ENCODE peak calls at places on chromosomes 4 and X, in ten cellular contexts. A is Karpas-422, C is dorsolateral prefrontal cortex, Z is IMR-90, D is AG09309, B is mammary epithelial cell, N is right lobe of liver, O is suprapubic skin, M is BJ, I is neuronal stem cell. K is an unnamed sample.

GRCh38 chrX:132614297-132614696 is 125.5 kb upstream of the MBNL3 start:
- DNase-seq in D (no peak), B (no peak), O (no peak), I (no peak), A (peak), M (no peak), Z (no peak), N (peak), C (no peak), K (no peak)

GRCh38 chr4:43457866-43458265 is 565.4 kb downstream of the GRXCR1 start:
- DNase-seq in N (no peak), D (no peak), Z (peak), C (no peak), M (peak), I (no peak), B (peak), A (no peak), O (no peak), K (no peak)

GRCh38 chr4:38461342-38461741 is 202.7 kb upstream of the KLF3 start:
- DNase-seq in B (no peak), C (no peak), M (no peak), D (no peak), I (no peak), A (no peak), N (no peak), O (no peak), Z (no peak), K (no peak)

GRCh38 chr4:149823770-149824221 is 8.2 kb upstream of the IQCM start:
- DNase-seq in C (no peak), A (no peak), B (peak), N (no peak), I (no peak), D (peak), Z (peak), M (peak), O (no peak), K (peak)

GRCh38 chrX:44945736-44946135 is 72.7 kb downstream of the KDM6A start:
- DNase-seq in I (no peak), A (peak), M (no peak), D (no peak), O (no peak), B (no peak), C (no peak), N (no peak), Z (no peak), K (no peak)

GRCh38 chr4:110211007-110211769 is 12.8 kb upstream of the ELOVL6 start:
- DNase-seq in M (no peak), O (no peak), C (no peak), A (peak), N (no peak), D (no peak), Z (peak), I (no peak), B (peak), K (no peak)

GRCh38 chr4:123997736-123998449 is 601.3 kb downstream of the SPRY1 start:
- DNase-seq in M (no peak), A (no peak), I (no peak), O (no peak), Z (no peak), D (no peak), C (no peak), N (no peak), B (no peak), K (no peak)

GRCh38 chr4:164731827-164732474 is 22.0 kb upstream of the SMIM31 start:
- DNase-seq in C (peak), Z (peak), B (peak), O (no peak), D (no peak), A (peak), M (no peak), I (peak), N (peak), K (peak)

GRCh38 chrX:22122510-22122909 is 90.4 kb downstream of the PHEX start:
- DNase-seq in D (peak), C (no peak), I (no peak), M (no peak), N (no peak), A (no peak), Z (peak), O (peak), B (peak), K (peak)

GRCh38 chr4:82934441-82934840 is 33.9 kb downstream of the THAP9 start:
- DNase-seq in Z (no peak), I (no peak), M (no peak), A (no peak), C (no peak), O (no peak), B (no peak), D (no peak), N (no peak), K (no peak)

GRCh38 chr4:128757712-128758111 is 51.8 kb upstream of the JADE1 start:
- DNase-seq in I (no peak), N (no peak), C (no peak), A (peak), B (no peak), O (no peak), Z (peak), D (no peak), M (no peak), K (no peak)

GRCh38 chr4:21041708-21042107 is 341.4 kb downstream of the PACRGL start:
- DNase-seq in Z (no peak), I (no peak), C (no peak), D (no peak), A (no peak), B (no peak), N (no peak), O (no peak), M (no peak), K (no peak)

GRCh38 chr4:61886180-61886579 is 686.1 kb downstream of the ADGRL3 start:
- DNase-seq in D (no peak), M (no peak), C (no peak), B (no peak), I (no peak), N (no peak), O (no peak), A (no peak), Z (no peak), K (no peak)

GRCh38 chrX:19440713-19441112 is 74.6 kb downstream of the MAP3K15 start:
- DNase-seq in I (no peak), O (no peak), B (peak), M (no peak), D (no peak), A (no peak), Z (peak), C (no peak), N (no peak), K (peak)

GRCh38 chrX:107549504-107549903 is 78.8 kb upstream of the PRPS1 start:
- DNase-seq in O (no peak), A (no peak), N (no peak), C (no peak), Z (no peak), B (no peak), D (no peak), I (no peak), M (no peak), K (no peak)

GRCh38 chrX:121161501-121161933 is 114.1 kb downstream of the GLUD2 start:
- DNase-seq in C (no peak), O (no peak), D (no peak), B (no peak), Z (no peak), I (no peak), N (no peak), M (no peak), A (no peak), K (no peak)

GRCh38 chrX:112979879-112980278 is 139.2 kb upstream of the AMOT start:
- DNase-seq in I (no peak), Z (no peak), A (no peak), C (no peak), D (no peak), O (no peak), B (no peak), M (no peak), N (no peak), K (no peak)

GRCh38 chrX:133575501-133575900 is 160.2 kb upstream of the GPC4 start:
- DNase-seq in B (no peak), A (no peak), O (no peak), I (no peak), Z (no peak), C (no peak), N (no peak), D (no peak), M (no peak), K (no peak)

GRCh38 chrX:94834226-94834625 is 1160.2 kb downstream of the FAM133A start:
- DNase-seq in B (no peak), A (no peak), O (no peak), D (no peak), M (no peak), C (no peak), I (no peak), Z (no peak), N (no peak), K (no peak)

GRCh38 chr4:55016131-55016530 is 109.3 kb downstream of the KDR start:
- DNase-seq in M (no peak), Z (no peak), A (no peak), N (no peak), B (no peak), C (no peak), O (no peak), I (no peak), D (no peak), K (no peak)

GRCh38 chrX:71489540-71489939 is 43.4 kb upstream of the OGT start:
- DNase-seq in A (no peak), D (peak), I (no peak), Z (no peak), M (no peak), N (no peak), B (no peak), C (no peak), O (no peak), K (no peak)

GRCh38 chrX:73765776-73766465 is 202.9 kb downstream of the CHIC1 start:
- DNase-seq in I (no peak), N (peak), O (no peak), M (no peak), A (peak), Z (no peak), D (no peak), C (no peak), B (no peak), K (no peak)

GRCh38 chrX:37684918-37685317 is 673 bp upstream of the XK start:
- DNase-seq in M (no peak), C (no peak), I (no peak), Z (no peak), N (no peak), A (no peak), O (no peak), B (no peak), D (no peak), K (no peak)

GRCh38 chrX:94045724-94046123 is 371.7 kb downstream of the FAM133A start:
- DNase-seq in M (no peak), C (no peak), D (no peak), N (no peak), A (no peak), I (no peak), O (no peak), Z (no peak), B (no peak), K (no peak)

GRCh38 chr4:170109586-170110289 is 20.0 kb upstream of the AADAT start:
- DNase-seq in O (no peak), B (peak), M (peak), D (peak), N (no peak), C (no peak), I (no peak), A (no peak), Z (no peak), K (peak)

GRCh38 chr4:24753519-24753918 is 41.9 kb upstream of the SOD3 start:
- DNase-seq in A (no peak), I (no peak), D (no peak), M (no peak), Z (peak), O (no peak), N (no peak), C (no peak), B (peak), K (no peak)

GRCh38 chr4:74950200-74950599 is 17.3 kb downstream of the PARM1 start:
- DNase-seq in M (no peak), O (no peak), N (no peak), A (no peak), B (no peak), Z (no peak), D (no peak), C (no peak), I (no peak), K (no peak)

GRCh38 chrX:21479695-21480280 is 105.6 kb downstream of the CNKSR2 start:
- DNase-seq in A (peak), N (no peak), D (peak), M (peak), C (no peak), B (peak), Z (peak), I (peak), O (no peak), K (no peak)

GRCh38 chrX:85930099-85930498 is 117.3 kb downstream of the CHM start:
- DNase-seq in A (no peak), B (no peak), O (no peak), C (no peak), M (no peak), Z (no peak), I (no peak), N (no peak), D (no peak), K (no peak)

GRCh38 chrX:65821721-65822496 is 154.5 kb downstream of the MSN start:
- DNase-seq in C (no peak), Z (no peak), O (no peak), I (no peak), M (no peak), B (no peak), D (no peak), A (no peak), N (peak), K (no peak)

GRCh38 chr4:190020790-190021717 is 6.0 kb downstream of the FRG2 start:
- DNase-seq in Z (peak), N (peak), O (no peak), A (no peak), I (no peak), C (no peak), B (peak), M (no peak), D (no peak), K (no peak)
- H3K4me3 ChIP-seq in Z (peak), N (no peak), O (peak), A (no peak), I (peak), C (peak), B (peak), M (no peak), D (no peak), K (peak)

DNA sequence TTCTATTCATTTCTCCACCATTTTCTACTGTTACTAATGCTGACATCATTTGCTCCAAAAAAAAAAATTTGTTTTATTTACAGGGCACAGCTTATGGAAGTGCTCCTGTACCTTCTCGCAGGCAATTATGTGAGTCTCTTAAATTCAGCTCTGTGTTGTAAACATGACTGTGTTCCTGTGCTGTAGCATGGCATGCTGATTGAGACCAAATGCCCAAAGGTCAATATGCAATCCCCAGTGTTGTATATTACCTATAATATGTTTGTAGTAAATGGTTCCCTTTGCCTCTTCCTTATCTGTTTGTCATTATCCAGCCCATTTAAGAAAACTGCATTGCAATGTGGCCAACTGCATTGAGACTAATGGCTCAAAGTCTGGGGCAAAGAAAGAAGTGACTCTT is 1020.0 kb upstream of the GRID2 start:
- DNase-seq in Z (no peak), C (no peak), A (no peak), N (no peak), O (no peak), I (no peak), D (no peak), M (no peak), B (no peak), K (no peak)
- H3K4me3 ChIP-seq in Z (no peak), C (no peak), A (no peak), N (no peak), O (no peak), I (no peak), D (no peak), M (no peak), B (no peak), K (no peak)

DNA sequence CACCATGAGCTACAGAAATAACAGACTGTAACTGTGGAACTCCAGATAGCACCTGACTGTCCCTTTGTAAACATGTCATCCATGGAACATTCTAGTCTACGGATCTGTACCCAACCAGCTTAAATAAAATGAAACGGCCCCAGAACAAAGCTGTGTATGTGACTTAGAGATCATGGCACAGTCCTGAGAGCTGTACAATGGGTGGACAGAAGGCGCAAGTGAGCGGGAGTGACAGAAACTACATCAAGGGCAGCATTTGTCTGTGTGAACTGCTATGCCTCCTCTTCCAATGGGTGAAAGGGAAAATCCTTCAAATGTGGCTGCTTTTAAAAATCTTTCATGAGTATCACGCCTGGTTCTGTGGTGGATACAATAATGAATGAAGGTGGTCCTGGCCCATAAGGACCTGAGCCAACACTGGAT is 72.5 kb downstream of the FAT1 start:
- DNase-seq in Z (no peak), I (no peak), B (no peak), A (no peak), C (no peak), O (no peak), N (no peak), D (no peak), M (no peak), K (no peak)
- H3K4me3 ChIP-seq in Z (no peak), I (no peak), B (no peak), A (no peak), C (peak), O (peak), N (no peak), D (no peak), M (no peak), K (peak)

DNA sequence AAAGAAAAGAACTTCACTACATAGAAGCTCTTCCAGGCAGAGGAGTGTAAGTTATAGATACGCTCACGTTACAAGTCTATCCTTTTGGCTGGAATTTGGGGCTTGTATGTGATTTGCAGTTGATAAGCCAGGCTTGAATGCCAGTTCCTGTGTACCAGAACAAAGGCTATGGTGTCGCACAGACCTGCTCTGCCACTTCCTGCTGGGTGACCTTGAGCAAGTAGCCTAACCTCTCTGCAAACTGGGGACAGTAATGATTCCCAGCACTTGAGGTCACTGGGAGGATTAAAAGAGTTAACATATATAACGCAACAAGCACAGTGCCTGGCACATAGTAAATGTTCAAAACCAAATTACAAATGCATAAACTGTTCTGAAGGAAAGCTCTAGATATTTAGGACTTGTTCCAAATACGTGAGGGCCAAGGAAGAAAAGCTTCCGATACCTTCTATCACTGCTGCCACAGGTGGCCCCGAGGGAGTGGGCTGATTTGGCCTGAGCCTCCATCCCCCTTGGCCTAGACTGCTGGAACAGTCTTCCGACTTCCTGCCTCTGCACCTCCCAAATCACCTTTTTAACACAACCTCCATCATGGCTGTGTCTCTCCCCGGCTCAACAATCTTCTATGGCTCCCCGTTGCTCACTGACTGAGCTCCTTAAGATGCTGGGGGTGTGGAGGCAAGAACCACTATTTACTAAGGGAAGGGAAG is 1.3 kb upstream of the SOWAHD start:
- DNase-seq in Z (no peak), I (no peak), N (no peak), B (no peak), D (no peak), M (no peak), C (no peak), A (no peak), O (no peak), K (no peak)
- H3K4me3 ChIP-seq in Z (no peak), I (no peak), N (no peak), B (no peak), D (no peak), M (no peak), C (no peak), A (no peak), O (no peak), K (no peak)

GRCh38 chr4:73617256-73617655 is 3.0 kb downstream of the RASSF6 start:
- DNase-seq in O (no peak), B (peak), N (no peak), C (no peak), A (peak), I (no peak), Z (no peak), D (no peak), M (no peak), K (no peak)

GRCh38 chr4:73615613-73616012 is 4.6 kb downstream of the RASSF6 start:
- DNase-seq in Z (no peak), N (no peak), C (no peak), B (peak), D (no peak), M (no peak), O (no peak), A (peak), I (no peak), K (no peak)

GRCh38 chr4:73619351-73619750 is 885 bp downstream of the RASSF6 start:
- DNase-seq in Z (no peak), A (no peak), C (no peak), M (no peak), O (no peak), D (no peak), N (no peak), B (no peak), I (no peak), K (no peak)

GRCh38 chr4:73621357-73621756 is 1.1 kb upstream of the RASSF6 start:
- DNase-seq in A (no peak), O (no peak), B (no peak), D (no peak), C (no peak), N (no peak), M (no peak), Z (no peak), I (no peak), K (no peak)

GRCh38 chr4:73620115-73620792 is at the start of gene RASSF6:
- DNase-seq in M (no peak), D (no peak), B (peak), C (no peak), A (peak), Z (no peak), I (peak), N (peak), O (no peak), K (no peak)
- H3K4me3 ChIP-seq in M (no peak), D (no peak), B (peak), C (no peak), A (peak), Z (no peak), I (peak), N (peak), O (peak), K (peak)

GRCh38 chr4:41990383-41991111 is at the start of gene SLC30A9:
- DNase-seq in O (peak), I (peak), B (peak), Z (peak), A (peak), N (peak), M (peak), C (peak), D (peak), K (peak)

GRCh38 chr4:41981456-41981855 is at the start of gene DCAF4L1:
- DNase-seq in N (no peak), M (no peak), C (no peak), I (no peak), Z (no peak), O (no peak), D (no peak), B (no peak), A (no peak), K (no peak)

GRCh38 chr4:41990029-41990382 is 324 bp upstream of the SLC30A9 start:
- DNase-seq in D (no peak), M (no peak), I (no peak), A (no peak), C (no peak), N (no peak), B (no peak), Z (peak), O (no peak), K (no peak)

GRCh38 chr4:41982716-41983115 is 1.2 kb downstream of the DCAF4L1 start:
- DNase-seq in N (no peak), D (no peak), O (no peak), M (no peak), C (no peak), I (no peak), A (no peak), B (no peak), Z (no peak), K (no peak)

DNA sequence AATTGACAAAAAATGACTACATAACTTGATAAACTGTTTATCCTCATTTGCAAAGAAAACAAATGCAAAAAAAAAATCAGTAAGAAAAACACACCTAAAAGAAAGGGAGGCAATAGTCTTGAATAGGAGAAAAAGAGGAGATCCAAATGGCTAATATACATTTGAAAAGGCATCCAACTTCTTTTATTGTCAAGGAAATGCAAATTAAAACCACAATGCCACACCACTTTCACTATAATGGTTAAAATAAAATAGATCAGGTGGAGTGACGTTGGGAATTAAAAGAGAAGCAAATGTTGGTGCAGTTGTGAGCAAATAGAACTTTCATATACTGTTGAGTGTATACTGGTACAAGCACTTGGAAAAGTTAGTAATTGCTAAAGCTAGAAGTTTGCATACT is 3.6 kb downstream of the DCAF4L1 start:
- DNase-seq in O (no peak), B (no peak), N (no peak), C (no peak), Z (no peak), A (no peak), M (no peak), D (no peak), I (no peak), K (no peak)
- H3K4me3 ChIP-seq in O (no peak), B (no peak), N (no peak), C (no peak), Z (no peak), A (no peak), M (no peak), D (no peak), I (no peak), K (no peak)

K was measured in skeletal muscle cell.